ENCODE peak calls at places on chromosome 1, in six cellular contexts. One of them, this sample, is unnamed.

GRCh38 chr1:163703794-163704193 is 382.0 kb downstream of the NUF2 start:
- DNase-seq in OCI-LY7: no peak
- DNase-seq in uterus: no peak
- DNase-seq in IMR-90: no peak
- DNase-seq in natural killer cell: no peak
- DNase-seq in thoracic aorta: no peak
- DNase-seq in this sample: no peak

GRCh38 chr1:37776946-37777516 is 12.1 kb upstream of the EPHA10 start:
- DNase-seq in OCI-LY7: no peak
- DNase-seq in natural killer cell: no peak
- DNase-seq in uterus: no peak
- DNase-seq in IMR-90: no peak
- DNase-seq in thoracic aorta: no peak
- DNase-seq in this sample: no peak

GRCh38 chr1:65791860-65792670 is 630 bp upstream of the PDE4B start:
- DNase-seq in thoracic aorta: no peak
- DNase-seq in OCI-LY7: no peak
- DNase-seq in IMR-90: peak
- DNase-seq in uterus: no peak
- DNase-seq in natural killer cell: no peak
- DNase-seq in this sample: no peak

GRCh38 chr1:212609701-212610574 is 1.4 kb downstream of the ATF3 start:
- DNase-seq in OCI-LY7: no peak
- DNase-seq in thoracic aorta: no peak
- DNase-seq in uterus: no peak
- DNase-seq in natural killer cell: no peak
- DNase-seq in IMR-90: no peak
- DNase-seq in this sample: no peak

GRCh38 chr1:23634840-23635642 is 56.6 kb upstream of the RPL11 start:
- DNase-seq in OCI-LY7: peak
- DNase-seq in thoracic aorta: peak
- DNase-seq in IMR-90: peak
- DNase-seq in uterus: peak
- DNase-seq in natural killer cell: peak
- DNase-seq in this sample: no peak

GRCh38 chr1:46652321-46653100 is 15.7 kb downstream of the ATPAF1 start:
- DNase-seq in thoracic aorta: no peak
- DNase-seq in uterus: no peak
- DNase-seq in natural killer cell: no peak
- DNase-seq in OCI-LY7: no peak
- DNase-seq in IMR-90: no peak
- DNase-seq in this sample: no peak

GRCh38 chr1:54124906-54125305 is 27.9 kb downstream of the CDCP2 start:
- DNase-seq in thoracic aorta: no peak
- DNase-seq in uterus: no peak
- DNase-seq in natural killer cell: no peak
- DNase-seq in IMR-90: no peak
- DNase-seq in OCI-LY7: no peak
- DNase-seq in this sample: no peak

GRCh38 chr1:59427155-59427554 is 130.3 kb downstream of the FGGY start:
- DNase-seq in thoracic aorta: no peak
- DNase-seq in uterus: no peak
- DNase-seq in OCI-LY7: no peak
- DNase-seq in natural killer cell: no peak
- DNase-seq in IMR-90: peak
- DNase-seq in this sample: no peak

GRCh38 chr1:26961826-26962225 is 1.6 kb upstream of the KDF1 start:
- DNase-seq in thoracic aorta: no peak
- DNase-seq in OCI-LY7: no peak
- DNase-seq in IMR-90: peak
- DNase-seq in natural killer cell: no peak
- DNase-seq in uterus: no peak
- DNase-seq in this sample: no peak

GRCh38 chr1:198123146-198123545 is 33.7 kb upstream of the NEK7 start:
- DNase-seq in OCI-LY7: no peak
- DNase-seq in uterus: no peak
- DNase-seq in thoracic aorta: no peak
- DNase-seq in natural killer cell: no peak
- DNase-seq in IMR-90: peak
- DNase-seq in this sample: no peak

GRCh38 chr1:167661527-167662436 is 31.8 kb downstream of the RCSD1 start:
- DNase-seq in IMR-90: peak
- DNase-seq in thoracic aorta: no peak
- DNase-seq in natural killer cell: no peak
- DNase-seq in uterus: no peak
- DNase-seq in OCI-LY7: no peak
- DNase-seq in this sample: no peak

GRCh38 chr1:30525980-30526651 is 197.3 kb downstream of the MATN1 start:
- DNase-seq in IMR-90: peak
- DNase-seq in thoracic aorta: no peak
- DNase-seq in uterus: peak
- DNase-seq in OCI-LY7: no peak
- DNase-seq in natural killer cell: no peak
- DNase-seq in this sample: peak

GRCh38 chr1:171344473-171344820 is 30.5 kb downstream of the FMO4 start:
- DNase-seq in IMR-90: no peak
- DNase-seq in uterus: no peak
- DNase-seq in natural killer cell: no peak
- DNase-seq in OCI-LY7: no peak
- DNase-seq in thoracic aorta: no peak
- DNase-seq in this sample: no peak

GRCh38 chr1:65260851-65261473 is 48.4 kb upstream of the DNAJC6 start:
- DNase-seq in OCI-LY7: no peak
- DNase-seq in natural killer cell: no peak
- DNase-seq in thoracic aorta: no peak
- DNase-seq in uterus: no peak
- DNase-seq in IMR-90: peak
- DNase-seq in this sample: no peak

GRCh38 chr1:1162597-1163537 is 10.8 kb upstream of the TTLL10 start:
- DNase-seq in natural killer cell: no peak
- DNase-seq in IMR-90: no peak
- DNase-seq in thoracic aorta: no peak
- DNase-seq in uterus: no peak
- DNase-seq in OCI-LY7: no peak
- DNase-seq in this sample: no peak

GRCh38 chr1:106072909-106073600 is 983.4 kb upstream of the PRMT6 start:
- DNase-seq in IMR-90: no peak
- DNase-seq in thoracic aorta: no peak
- DNase-seq in OCI-LY7: no peak
- DNase-seq in uterus: no peak
- DNase-seq in natural killer cell: no peak
- DNase-seq in this sample: no peak

DNA sequence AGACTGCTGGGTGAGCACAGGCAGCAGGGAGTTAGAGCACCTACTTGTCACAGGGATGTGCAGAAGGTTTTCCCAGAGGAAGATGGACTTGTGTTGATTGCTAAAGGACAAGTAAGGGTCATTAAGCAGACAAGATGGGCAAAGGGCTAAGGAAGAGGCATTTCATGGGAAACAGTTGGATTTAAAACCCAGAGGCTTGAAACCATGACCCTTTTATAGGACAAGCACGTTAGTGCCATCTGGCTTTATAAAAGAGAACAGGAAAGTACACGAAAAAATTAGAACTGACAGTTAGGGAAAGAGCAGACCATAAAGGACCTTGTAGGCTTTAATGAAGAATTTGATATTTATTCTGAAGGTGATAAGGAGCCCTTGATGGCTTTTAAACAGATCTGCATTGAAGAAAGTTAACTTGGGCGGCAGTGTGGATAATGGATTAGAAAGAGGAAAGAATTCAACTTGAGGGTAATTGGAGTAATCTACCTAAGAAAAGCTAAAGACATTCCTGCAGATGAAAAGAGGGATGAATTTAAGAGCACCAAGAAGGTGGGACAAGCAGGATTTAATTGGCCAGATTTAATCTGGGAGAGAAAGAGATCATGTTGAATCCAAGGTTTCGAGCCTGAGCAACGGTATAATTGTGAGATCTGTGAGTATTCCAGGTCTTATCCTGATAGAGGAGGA is 68.6 kb downstream of the ZC3H11B start:
- DNase-seq in uterus: no peak
- DNase-seq in natural killer cell: no peak
- DNase-seq in OCI-LY7: no peak
- DNase-seq in IMR-90: no peak
- DNase-seq in thoracic aorta: no peak
- DNase-seq in this sample: no peak
- TF ChIP-seq CTCF in uterus: peak
- TF ChIP-seq CTCF in natural killer cell: no peak
- TF ChIP-seq CTCF in OCI-LY7: no peak
- TF ChIP-seq CTCF in IMR-90: no peak
- TF ChIP-seq CTCF in thoracic aorta: no peak
- TF ChIP-seq CTCF in this sample: no peak

GRCh38 chr1:221945669-221946068 is 203.8 kb upstream of the DUSP10 start:
- DNase-seq in IMR-90: no peak
- DNase-seq in natural killer cell: no peak
- DNase-seq in uterus: no peak
- DNase-seq in OCI-LY7: no peak
- DNase-seq in thoracic aorta: no peak
- DNase-seq in this sample: no peak
- TF ChIP-seq CTCF in IMR-90: no peak
- TF ChIP-seq CTCF in natural killer cell: no peak
- TF ChIP-seq CTCF in uterus: no peak
- TF ChIP-seq CTCF in OCI-LY7: no peak
- TF ChIP-seq CTCF in thoracic aorta: no peak
- TF ChIP-seq CTCF in this sample: no peak

GRCh38 chr1:9946315-9946714 is 3.0 kb downstream of the NMNAT1 start:
- DNase-seq in uterus: no peak
- DNase-seq in natural killer cell: no peak
- DNase-seq in IMR-90: no peak
- DNase-seq in OCI-LY7: no peak
- DNase-seq in thoracic aorta: no peak
- DNase-seq in this sample: no peak

GRCh38 chr1:9942399-9942938 is 722 bp downstream of the LZIC start:
- DNase-seq in natural killer cell: no peak
- DNase-seq in IMR-90: peak
- DNase-seq in uterus: no peak
- DNase-seq in OCI-LY7: peak
- DNase-seq in thoracic aorta: no peak
- DNase-seq in this sample: no peak

GRCh38 chr1:9942939-9943807 is at the start of the genes LZIC and NMNAT1:
- DNase-seq in natural killer cell: peak
- DNase-seq in thoracic aorta: peak
- DNase-seq in OCI-LY7: peak
- DNase-seq in uterus: peak
- DNase-seq in IMR-90: peak
- DNase-seq in this sample: peak
- TF ChIP-seq CTCF in natural killer cell: no peak
- TF ChIP-seq CTCF in thoracic aorta: no peak
- TF ChIP-seq CTCF in OCI-LY7: no peak
- TF ChIP-seq CTCF in uterus: no peak
- TF ChIP-seq CTCF in IMR-90: no peak
- TF ChIP-seq CTCF in this sample: no peak

DNA sequence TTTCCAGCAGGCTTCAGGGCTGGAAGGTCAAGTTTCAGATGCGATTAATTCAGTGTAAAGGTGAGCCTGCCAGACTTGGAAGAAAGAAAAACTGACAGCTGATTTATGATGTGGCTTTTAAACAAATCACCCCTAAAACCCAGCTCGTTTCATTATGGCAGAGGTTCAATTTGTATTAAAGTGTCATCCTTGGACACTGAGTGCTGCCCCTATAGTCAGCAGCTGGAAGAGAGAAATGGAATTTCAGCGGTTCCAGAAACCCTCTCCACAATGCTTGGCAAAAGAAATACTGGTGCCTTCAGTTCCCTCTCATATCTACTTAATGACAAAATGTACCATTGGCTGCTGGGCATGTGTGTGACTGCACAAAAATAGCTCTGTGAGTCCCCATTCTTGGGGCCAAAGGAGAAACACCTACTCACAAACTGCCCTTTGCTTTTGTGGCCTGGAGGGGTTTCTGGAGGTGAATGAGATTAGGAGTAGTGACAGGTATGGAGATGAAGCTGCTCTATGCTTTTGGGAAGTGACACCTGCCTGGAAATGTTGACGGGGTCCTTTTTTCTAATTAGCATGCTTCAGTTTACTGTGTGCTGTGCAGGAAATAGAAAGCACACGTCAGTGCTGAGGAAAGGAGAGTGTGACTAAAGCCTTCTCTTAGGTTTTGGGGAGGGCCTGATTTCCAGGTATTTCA is 95.1 kb upstream of the TSPAN2 start:
- DNase-seq in OCI-LY7: no peak
- DNase-seq in IMR-90: no peak
- DNase-seq in uterus: no peak
- DNase-seq in natural killer cell: no peak
- DNase-seq in thoracic aorta: no peak
- DNase-seq in this sample: no peak
- TF ChIP-seq CTCF in OCI-LY7: no peak
- TF ChIP-seq CTCF in IMR-90: no peak
- TF ChIP-seq CTCF in uterus: no peak
- TF ChIP-seq CTCF in natural killer cell: no peak
- TF ChIP-seq CTCF in thoracic aorta: peak
- TF ChIP-seq CTCF in this sample: no peak

GRCh38 chr1:181088079-181089016 is at the start of gene IER5:
- DNase-seq in thoracic aorta: peak
- DNase-seq in natural killer cell: peak
- DNase-seq in uterus: peak
- DNase-seq in OCI-LY7: peak
- DNase-seq in IMR-90: peak
- DNase-seq in this sample: peak
- TF ChIP-seq CTCF in thoracic aorta: no peak
- TF ChIP-seq CTCF in natural killer cell: no peak
- TF ChIP-seq CTCF in uterus: no peak
- TF ChIP-seq CTCF in OCI-LY7: no peak
- TF ChIP-seq CTCF in IMR-90: no peak
- TF ChIP-seq CTCF in this sample: no peak

DNA sequence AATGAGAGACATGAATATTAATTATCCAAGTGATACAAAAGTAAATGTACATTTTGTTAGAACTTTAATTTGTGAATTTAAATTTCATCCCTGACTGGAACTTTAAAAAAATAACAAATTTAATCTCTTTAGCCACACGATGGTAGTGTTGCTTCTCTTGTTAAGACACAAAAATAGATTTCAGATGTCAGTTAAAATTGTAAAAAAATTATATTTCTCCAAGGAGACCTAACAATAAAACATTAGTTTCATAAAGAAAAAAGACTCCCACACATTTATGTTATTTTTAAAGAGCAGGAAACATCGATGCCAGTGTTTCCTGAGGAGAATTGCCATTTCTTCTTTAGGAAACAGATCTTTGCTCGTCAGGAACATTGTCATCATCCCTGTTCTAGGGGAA is 74.0 kb upstream of the DEPDC1 start:
- DNase-seq in natural killer cell: no peak
- DNase-seq in IMR-90: no peak
- DNase-seq in thoracic aorta: no peak
- DNase-seq in OCI-LY7: no peak
- DNase-seq in uterus: no peak
- DNase-seq in this sample: no peak
- TF ChIP-seq CTCF in natural killer cell: no peak
- TF ChIP-seq CTCF in IMR-90: no peak
- TF ChIP-seq CTCF in thoracic aorta: no peak
- TF ChIP-seq CTCF in OCI-LY7: no peak
- TF ChIP-seq CTCF in uterus: no peak
- TF ChIP-seq CTCF in this sample: peak

GRCh38 chr1:35663434-35663833 is 22.1 kb upstream of the PSMB2 start:
- DNase-seq in IMR-90: no peak
- DNase-seq in natural killer cell: no peak
- DNase-seq in uterus: no peak
- DNase-seq in thoracic aorta: no peak
- DNase-seq in OCI-LY7: no peak
- DNase-seq in this sample: no peak
- TF ChIP-seq CTCF in IMR-90: no peak
- TF ChIP-seq CTCF in natural killer cell: no peak
- TF ChIP-seq CTCF in uterus: no peak
- TF ChIP-seq CTCF in thoracic aorta: no peak
- TF ChIP-seq CTCF in OCI-LY7: no peak
- TF ChIP-seq CTCF in this sample: no peak

This sample was measured in type B pancreatic cell.